ENCODE peak calls at places on chromosome 7, in nine cellular contexts. Q is fibroblast of mammary gland; F is NCI-H2029; V is stimulated activated CD4-positive, alpha-beta T cell treated with anti-CD3 and anti-CD28 coated beads, TNF-alpha, amount 100 ng/mL, for 4 hours; C is NCI-H1105; Z is HuH-7; J is GM20000; X is HTR-8/SVneo; B is stimulated activated CD8-positive, alpha-beta memory T cell treated with anti-CD3 and anti-CD28 coated beads, Interleukin-7, amount 100 ng/mL, for 1 hour. E is an unnamed sample.

GRCh38 chr7:90599038-90599437 is 2.9 kb downstream of the CDK14 start:
- DNase-seq in Q (no peak), F (no peak), V (no peak), C (no peak), Z (no peak), J (no peak), X (no peak), B (no peak), E (no peak)

GRCh38 chr7:101231644-101232043 is 6.0 kb downstream of the CLDN15 start:
- DNase-seq in Q (no peak), F (no peak), V (no peak), C (no peak), Z (peak; percentile 72), J (no peak), X (no peak), B (no peak), E (no peak)

GRCh38 chr7:116715087-116715486 is 43.1 kb downstream of the MET start:
- DNase-seq in Q (peak; percentile 72), F (no peak), V (no peak), C (no peak), Z (no peak), J (no peak), X (no peak), B (no peak), E (no peak)

GRCh38 chr7:81256991-81257390 is 338.1 kb upstream of the SEMA3C start:
- DNase-seq in Q (peak; percentile 35), F (no peak), V (no peak), C (no peak), Z (no peak), J (no peak), X (no peak), B (no peak), E (no peak)

GRCh38 chr7:102155821-102156441 is 130.7 kb upstream of the SH2B2 start:
- DNase-seq in Q (no peak), F (no peak), V (no peak), C (no peak), Z (no peak), J (no peak), X (no peak), B (no peak), E (no peak)

GRCh38 chr7:115038158-115038557 is 116.3 kb downstream of the MDFIC start:
- DNase-seq in Q (no peak), F (peak; percentile 87), V (no peak), C (peak; percentile 18), Z (no peak), J (no peak), X (no peak), B (no peak), E (no peak)

GRCh38 chr7:1065263-1066260 is 21.2 kb downstream of the GPR146 start:
- DNase-seq in Q (peak; percentile 61), F (peak; percentile 54), V (peak; percentile 69), C (peak; percentile 19), Z (peak; percentile 99), J (peak; percentile 96), X (peak; percentile 92), B (peak; percentile 52), E (no peak)

GRCh38 chr7:2955177-2955768 is 88.4 kb downstream of the CARD11 start:
- DNase-seq in Q (no peak), F (no peak), V (no peak), C (no peak), Z (no peak), J (no peak), X (no peak), B (no peak), E (no peak)

GRCh38 chr7:4200546-4201094 is 481.5 kb upstream of the FOXK1 start:
- DNase-seq in Q (no peak), F (no peak), V (no peak), C (no peak), Z (no peak), J (no peak), X (no peak), B (no peak), E (no peak)

GRCh38 chr7:36288501-36288900 is 101.2 kb upstream of the ANLN start:
- DNase-seq in Q (no peak), F (no peak), V (no peak), C (no peak), Z (no peak), J (no peak), X (no peak), B (no peak), E (no peak)

GRCh38 chr7:65980478-65981250 is 1.3 kb downstream of the GUSB start:
- DNase-seq in Q (peak; percentile 34), F (no peak), V (peak; percentile 9), C (no peak), Z (no peak), J (peak; percentile 90), X (no peak), B (peak; percentile 14), E (no peak)

GRCh38 chr7:7347045-7347444 is 164.7 kb downstream of the C1GALT1 start:
- DNase-seq in Q (no peak), F (no peak), V (no peak), C (no peak), Z (no peak), J (no peak), X (no peak), B (no peak), E (no peak)

GRCh38 chr7:5773661-5774086 is 7.8 kb downstream of the RNF216 start:
- DNase-seq in Q (peak; percentile 92), F (no peak), V (peak; percentile 39), C (no peak), Z (no peak), J (no peak), X (peak; percentile 80), B (no peak), E (peak; percentile 97)

GRCh38 chr7:115004121-115004520 is 82.2 kb downstream of the MDFIC start:
- DNase-seq in Q (no peak), F (no peak), V (no peak), C (no peak), Z (no peak), J (no peak), X (no peak), B (no peak), E (no peak)